ENCODE peak calls at places on chromosomes 12 and 14, in ten cellular contexts. Q is A549, J is fibroblast of lung, L is Peyer's patch, W is neural progenitor cell, R is tibial nerve, M is tibial artery, H is astrocyte, B is OCI-LY7, P is prostate gland. X is an unnamed sample.
A peak's percentile ranks its signal among the peaks of the same experiment; 100 is the strongest.

GRCh38 chr12:109732321-109733305 is 19.0 kb downstream of the FAM222A start:
- DNase-seq in Q (no peak), J (no peak), L (no peak), W (peak; percentile 61), R (peak; percentile 12), M (peak; percentile 59), H (no peak), B (no peak), P (no peak), X (no peak)

GRCh38 chr12:6828671-6829531 is 694 bp downstream of the P3H3 start:
- DNase-seq in Q (no peak), J (peak; percentile 57), L (peak; percentile 38), W (peak; percentile 72), R (no peak), M (no peak), H (peak; percentile 47), B (peak; percentile 57), P (peak; percentile 46), X (peak; percentile 71)

GRCh38 chr14:100735271-100735670 is 8.6 kb downstream of the DLK1 start:
- DNase-seq in Q (no peak), J (no peak), L (no peak), W (no peak), R (no peak), M (peak; percentile 19), H (no peak), B (no peak), P (no peak), X (no peak)

GRCh38 chr12:43029971-43030370 is 440.4 kb upstream of the PRICKLE1 start:
- DNase-seq in Q (no peak), J (peak; percentile 42), L (no peak), W (no peak), R (no peak), M (no peak), H (peak; percentile 71), B (no peak), P (no peak), X (no peak)

GRCh38 chr12:25332143-25332542 is 81.4 kb upstream of the KRAS start:
- DNase-seq in Q (no peak), J (no peak), L (no peak), W (no peak), R (no peak), M (no peak), H (no peak), B (no peak), P (no peak), X (no peak)

GRCh38 chr14:84273181-84273580 is 1256.8 kb upstream of the FLRT2 start:
- DNase-seq in Q (no peak), J (no peak), L (no peak), W (no peak), R (no peak), M (no peak), H (no peak), B (no peak), P (no peak), X (no peak)

GRCh38 chr12:52380271-52380694 is 5.2 kb downstream of the KRT84 start:
- DNase-seq in Q (peak; percentile 52), J (peak; percentile 8), L (no peak), W (peak; percentile 59), R (no peak), M (no peak), H (no peak), B (no peak), P (peak; percentile 32), X (peak; percentile 62)

GRCh38 chr14:32896979-32897723 is 41.5 kb upstream of the NPAS3 start:
- DNase-seq in Q (no peak), J (peak; percentile 66), L (no peak), W (no peak), R (no peak), M (no peak), H (peak; percentile 33), B (no peak), P (no peak), X (no peak)

GRCh38 chr14:32252030-32252670 is 49.1 kb upstream of the RNU6-8 start:
- DNase-seq in Q (peak; percentile 60), J (peak; percentile 85), L (peak; percentile 49), W (peak; percentile 79), R (peak; percentile 18), M (no peak), H (peak; percentile 58), B (peak; percentile 79), P (peak; percentile 69), X (peak; percentile 56)

GRCh38 chr12:1993871-1994371 is 10.3 kb downstream of the DCP1B start:
- DNase-seq in Q (no peak), J (peak; percentile 93), L (no peak), W (no peak), R (no peak), M (no peak), H (peak; percentile 85), B (no peak), P (no peak), X (no peak)

DNA sequence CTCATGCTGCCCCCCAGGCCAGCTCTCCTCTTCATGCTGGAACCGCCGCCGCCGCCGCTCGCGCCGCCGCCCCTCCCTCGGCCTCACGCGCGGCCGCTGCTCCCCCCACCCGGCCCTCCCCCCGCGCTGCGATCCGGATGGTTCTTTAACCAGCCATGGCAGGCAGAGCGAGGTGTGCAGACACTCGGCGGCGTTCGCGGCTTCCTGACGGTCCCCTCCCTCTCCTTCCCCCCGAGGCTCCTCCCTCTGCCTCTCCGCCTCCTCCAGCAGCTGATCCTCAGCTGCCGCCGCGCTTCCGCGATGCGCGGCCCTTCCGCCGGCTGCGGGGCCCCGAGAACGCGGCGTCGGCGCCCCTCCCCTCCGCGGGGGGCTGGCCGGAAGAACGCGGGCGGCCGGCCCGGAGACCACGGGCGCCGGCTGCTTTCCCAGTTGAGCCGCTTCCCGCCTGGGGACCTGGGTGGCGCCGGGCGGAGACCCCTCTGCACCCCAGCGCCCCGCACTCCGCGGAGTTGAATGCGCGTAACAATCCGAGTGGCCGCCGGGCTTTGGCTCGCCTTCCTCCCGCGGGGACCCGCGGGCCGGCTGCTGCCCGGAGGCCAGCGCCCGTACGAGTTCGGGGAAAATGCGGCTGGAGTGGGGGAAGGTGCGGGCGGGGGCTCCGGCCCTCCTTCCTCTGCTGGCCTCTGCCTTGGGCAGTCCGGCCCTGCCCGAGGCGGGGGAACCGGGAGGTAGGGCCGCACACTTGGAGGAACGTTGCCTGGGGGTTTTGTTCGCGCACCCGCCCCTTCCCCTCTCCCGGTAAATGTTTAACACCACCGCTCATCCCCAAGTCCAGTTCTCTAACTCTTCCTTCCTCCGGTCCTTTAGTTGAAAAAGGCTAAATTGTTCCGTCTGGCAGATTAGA is at the start of gene DCAF5:
- DNase-seq in Q (peak; percentile 97), J (peak; percentile 92), L (peak; percentile 94), W (peak; percentile 97), R (peak; percentile 83), M (peak; percentile 96), H (peak; percentile 90), B (peak; percentile 95), P (peak; percentile 97), X (peak; percentile 97)
- TF ChIP-seq CTCF in Q (no peak), J (no peak), L (peak; percentile 7), W (no peak), R (peak; percentile 36), M (no peak), H (no peak), B (no peak), P (no peak), X (no peak)

DNA sequence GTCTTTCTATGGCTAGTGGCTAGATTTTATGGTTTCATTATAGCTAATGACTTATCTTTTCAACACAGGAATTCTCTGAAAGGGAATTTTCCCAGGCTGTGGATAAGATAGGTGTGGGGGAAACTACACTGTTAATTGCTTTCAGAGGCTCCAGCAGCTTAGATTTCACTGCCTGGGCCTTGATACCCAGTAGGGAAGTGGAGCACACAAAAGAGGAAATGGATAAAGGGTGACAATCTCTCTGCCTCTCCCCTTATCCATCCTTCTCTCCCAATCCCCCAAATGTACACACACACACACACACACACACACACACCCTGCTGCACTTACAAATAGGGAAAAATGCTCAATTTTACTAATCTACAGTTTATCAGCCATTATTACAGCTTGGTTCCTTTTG is 19.1 kb downstream of the SIX4 start:
- DNase-seq in Q (no peak), J (no peak), L (no peak), W (peak; percentile 30), R (no peak), M (no peak), H (no peak), B (no peak), P (no peak), X (no peak)
- H3K4me1 ChIP-seq in Q (no peaks in the 10 kb centered on the region), J (no peaks in the 10 kb centered on the region), L (no peaks in the 10 kb centered on the region), W (no peaks in the 10 kb centered on the region), R (no peaks in the 10 kb centered on the region), M (no peaks in the 10 kb centered on the region), H (no peaks in the 10 kb centered on the region), B (no peaks in the 10 kb centered on the region), P (no peaks in the 10 kb centered on the region), X (no peaks in the 10 kb centered on the region)

GRCh38 chr12:51171884-51172514 is 936 bp downstream of the TFCP2 start:
- DNase-seq in Q (no peak), J (peak; percentile 31), L (no peak), W (peak; percentile 55), R (no peak), M (no peak), H (peak; percentile 45), B (peak; percentile 22), P (no peak), X (peak; percentile 10)
- H3K27ac ChIP-seq in Q (peak overlapping the region; percentile 97), J (peak overlapping the region; percentile 100), L (peak overlapping the region; percentile 97), W (peak overlapping the region; percentile 97), R (peak overlapping the region; percentile 91), M (peak overlapping the region; percentile 97), H (peak overlapping the region; percentile 100), B (peak overlapping the region; percentile 3), P (peak overlapping the region; percentile 93), X (peak overlapping the region; percentile 96)

GRCh38 chr14:74488788-74489397 is 4.2 kb downstream of the NPC2 start:
- DNase-seq in Q (no peak), J (peak; percentile 53), L (no peak), W (no peak), R (no peak), M (no peak), H (peak; percentile 82), B (peak; percentile 47), P (no peak), X (no peak)
- TF ChIP-seq CTCF in Q (no peak), J (no peak), L (no peak), W (no peak), R (no peak), M (no peak), H (no peak), B (no peak), P (no peak), X (no peak)

GRCh38 chr14:99733221-99733550 is 49.1 kb downstream of the CYP46A1 start:
- DNase-seq in Q (no peak), J (no peak), L (no peak), W (no peak), R (no peak), M (no peak), H (no peak), B (no peak), P (no peak), X (no peak)
- H3K4me1 ChIP-seq in Q (peaks cover 18% of the 10 kb centered on the region), J (peaks cover 8% of the 10 kb centered on the region), L (peaks cover 6% of the 10 kb centered on the region), W (peaks cover 7% of the 10 kb centered on the region), R (no peaks in the 10 kb centered on the region), M (no peaks in the 10 kb centered on the region), H (peaks cover 17% of the 10 kb centered on the region), B (no peaks in the 10 kb centered on the region), P (no peaks in the 10 kb centered on the region), X (peaks cover 54% of the 10 kb centered on the region)

X was measured in thyroid gland.